ENCODE peak calls at places on chromosomes 16 and 17, in seven cellular contexts. One of them, this sample, is unnamed.

GRCh38 chr17:2070241-2071023 is 15.5 kb downstream of the HIC1 start:
- DNase-seq in mesendoderm: peak; percentile 77
- DNase-seq in Karpas-422: peak; percentile 58
- DNase-seq in dorsolateral prefrontal cortex: no peak
- DNase-seq in ovary: no peak
- DNase-seq in right cardiac atrium: peak; percentile 52
- DNase-seq in A673: no peak
- DNase-seq in this sample: peak; percentile 90

GRCh38 chr17:38632334-38632733 is 26.6 kb upstream of the SRCIN1 start:
- DNase-seq in mesendoderm: no peak
- DNase-seq in Karpas-422: no peak
- DNase-seq in dorsolateral prefrontal cortex: no peak
- DNase-seq in ovary: no peak
- DNase-seq in right cardiac atrium: no peak
- DNase-seq in A673: no peak
- DNase-seq in this sample: no peak

GRCh38 chr17:81018044-81018802 is 16.7 kb upstream of the BAIAP2 start:
- DNase-seq in mesendoderm: no peak
- DNase-seq in Karpas-422: no peak
- DNase-seq in dorsolateral prefrontal cortex: no peak
- DNase-seq in ovary: no peak
- DNase-seq in right cardiac atrium: peak; percentile 51
- DNase-seq in A673: peak; percentile 86
- DNase-seq in this sample: no peak

GRCh38 chr16:89575247-89576172 is at the start of gene CPNE7:
- DNase-seq in mesendoderm: no peak
- DNase-seq in Karpas-422: peak; percentile 68
- DNase-seq in dorsolateral prefrontal cortex: no peak
- DNase-seq in ovary: no peak
- DNase-seq in right cardiac atrium: no peak
- DNase-seq in A673: peak; percentile 60
- DNase-seq in this sample: no peak

GRCh38 chr17:47316316-47316715 is 7.4 kb upstream of the EFCAB13 start:
- DNase-seq in mesendoderm: no peak
- DNase-seq in Karpas-422: no peak
- DNase-seq in dorsolateral prefrontal cortex: no peak
- DNase-seq in ovary: no peak
- DNase-seq in right cardiac atrium: no peak
- DNase-seq in A673: no peak
- DNase-seq in this sample: no peak

GRCh38 chr17:41521574-41522261 is 3.0 kb upstream of the KRT15 start:
- DNase-seq in mesendoderm: peak; percentile 88
- DNase-seq in Karpas-422: no peak
- DNase-seq in dorsolateral prefrontal cortex: no peak
- DNase-seq in ovary: no peak
- DNase-seq in right cardiac atrium: no peak
- DNase-seq in A673: peak; percentile 4
- DNase-seq in this sample: no peak

GRCh38 chr17:75925103-75925502 is 15.7 kb downstream of the FBF1 start:
- DNase-seq in mesendoderm: no peak
- DNase-seq in Karpas-422: no peak
- DNase-seq in dorsolateral prefrontal cortex: no peak
- DNase-seq in ovary: no peak
- DNase-seq in right cardiac atrium: no peak
- DNase-seq in A673: no peak
- DNase-seq in this sample: no peak

GRCh38 chr16:52069866-52070265 is 477.1 kb downstream of the TOX3 start:
- DNase-seq in mesendoderm: peak; percentile 73
- DNase-seq in Karpas-422: peak; percentile 67
- DNase-seq in dorsolateral prefrontal cortex: no peak
- DNase-seq in ovary: no peak
- DNase-seq in right cardiac atrium: no peak
- DNase-seq in A673: peak; percentile 79
- DNase-seq in this sample: no peak

GRCh38 chr17:8005357-8005756 is 2.9 kb downstream of the GUCY2D start:
- DNase-seq in mesendoderm: no peak
- DNase-seq in Karpas-422: no peak
- DNase-seq in dorsolateral prefrontal cortex: no peak
- DNase-seq in ovary: no peak
- DNase-seq in right cardiac atrium: no peak
- DNase-seq in A673: no peak
- DNase-seq in this sample: no peak
- H3K27me3 ChIP-seq in mesendoderm: peaks cover 16% of the 10 kb centered on the region
- H3K27me3 ChIP-seq in Karpas-422: no peaks in the 10 kb centered on the region
- H3K27me3 ChIP-seq in dorsolateral prefrontal cortex: peaks cover 3% of the 10 kb centered on the region
- H3K27me3 ChIP-seq in ovary: no peaks in the 10 kb centered on the region
- H3K27me3 ChIP-seq in right cardiac atrium: no peaks in the 10 kb centered on the region
- H3K27me3 ChIP-seq in A673: peaks cover 48% of the 10 kb centered on the region
- H3K27me3 ChIP-seq in this sample: no peaks in the 10 kb centered on the region

GRCh38 chr17:73646409-73647305 is 2.4 kb upstream of the SDK2 start:
- DNase-seq in mesendoderm: peak; percentile 71
- DNase-seq in Karpas-422: peak; percentile 69
- DNase-seq in dorsolateral prefrontal cortex: no peak
- DNase-seq in ovary: no peak
- DNase-seq in right cardiac atrium: no peak
- DNase-seq in A673: peak; percentile 28
- DNase-seq in this sample: no peak

GRCh38 chr17:73644145-73645049 is at the start of gene SDK2:
- DNase-seq in mesendoderm: peak; percentile 39
- DNase-seq in Karpas-422: no peak
- DNase-seq in dorsolateral prefrontal cortex: no peak
- DNase-seq in ovary: no peak
- DNase-seq in right cardiac atrium: peak; percentile 73
- DNase-seq in A673: no peak
- DNase-seq in this sample: no peak

GRCh38 chr17:73643846-73644144 is 450 bp downstream of the SDK2 start:
- DNase-seq in mesendoderm: no peak
- DNase-seq in Karpas-422: no peak
- DNase-seq in dorsolateral prefrontal cortex: no peak
- DNase-seq in ovary: no peak
- DNase-seq in right cardiac atrium: no peak
- DNase-seq in A673: no peak
- DNase-seq in this sample: no peak

GRCh38 chr17:73643012-73643845 is 1.0 kb downstream of the SDK2 start:
- DNase-seq in mesendoderm: peak; percentile 69
- DNase-seq in Karpas-422: no peak
- DNase-seq in dorsolateral prefrontal cortex: no peak
- DNase-seq in ovary: no peak
- DNase-seq in right cardiac atrium: no peak
- DNase-seq in A673: peak; percentile 21
- DNase-seq in this sample: no peak

DNA sequence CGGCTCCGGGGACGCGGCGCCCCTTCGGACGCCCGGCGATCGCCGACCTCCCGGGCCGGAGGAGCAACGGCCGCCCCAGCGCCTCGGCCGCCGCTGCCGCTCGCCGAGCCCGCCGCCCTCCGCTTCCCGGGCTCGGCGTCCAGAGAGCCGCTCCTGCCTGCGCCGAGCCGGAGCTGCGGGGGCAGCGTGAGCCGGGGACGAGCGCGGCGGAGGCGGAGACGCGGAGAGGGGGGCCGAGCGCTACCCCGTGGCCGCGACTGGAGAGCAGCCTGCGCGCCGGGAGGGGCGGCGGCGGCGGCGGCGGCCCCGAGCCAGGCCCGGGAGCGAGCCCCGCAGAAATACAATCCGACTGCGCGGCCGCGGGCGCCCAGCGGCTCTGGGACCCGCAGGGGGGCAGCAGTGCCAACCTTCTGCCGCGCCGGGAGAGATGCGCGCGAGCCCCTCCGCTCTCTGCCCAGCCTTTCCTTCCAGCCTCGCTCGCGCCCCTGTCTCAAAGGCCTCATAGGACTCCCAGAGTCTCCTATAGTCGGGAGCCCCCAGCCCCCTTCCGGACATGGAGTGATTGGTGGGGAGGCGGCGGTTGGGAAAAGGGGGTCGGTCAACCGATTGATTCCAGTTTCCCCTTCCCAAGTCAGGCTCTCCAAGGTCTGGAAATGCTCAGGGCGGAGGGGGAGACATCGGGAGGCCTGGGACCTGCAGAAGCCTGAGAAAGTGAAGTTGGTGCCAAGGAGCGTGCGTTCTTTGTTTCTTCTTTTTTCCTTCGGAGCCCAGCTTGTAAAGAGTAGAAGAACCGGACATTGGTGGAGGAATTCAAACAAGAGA is 1.0 kb upstream of the SDK2 start:
- DNase-seq in mesendoderm: peak; percentile 69
- DNase-seq in Karpas-422: no peak
- DNase-seq in dorsolateral prefrontal cortex: peak; percentile 63
- DNase-seq in ovary: no peak
- DNase-seq in right cardiac atrium: peak; percentile 85
- DNase-seq in A673: peak; percentile 61
- DNase-seq in this sample: no peak
- H3K4me3 ChIP-seq in mesendoderm: peak overlapping the region; percentile 29
- H3K4me3 ChIP-seq in Karpas-422: no peak overlapping the region
- H3K4me3 ChIP-seq in dorsolateral prefrontal cortex: peak overlapping the region; percentile 80
- H3K4me3 ChIP-seq in ovary: peak overlapping the region; percentile 27
- H3K4me3 ChIP-seq in right cardiac atrium: peak overlapping the region; percentile 62
- H3K4me3 ChIP-seq in A673: peak overlapping the region; percentile 46
- H3K4me3 ChIP-seq in this sample: no peak overlapping the region

GRCh38 chr16:58230259-58230658 is 32.4 kb upstream of the CSNK2A2 start:
- DNase-seq in mesendoderm: no peak
- DNase-seq in Karpas-422: no peak
- DNase-seq in dorsolateral prefrontal cortex: no peak
- DNase-seq in ovary: no peak
- DNase-seq in right cardiac atrium: no peak
- DNase-seq in A673: no peak
- DNase-seq in this sample: no peak
- H3K27me3 ChIP-seq in mesendoderm: no peaks in the 10 kb centered on the region
- H3K27me3 ChIP-seq in Karpas-422: no peaks in the 10 kb centered on the region
- H3K27me3 ChIP-seq in dorsolateral prefrontal cortex: no peaks in the 10 kb centered on the region
- H3K27me3 ChIP-seq in ovary: no peaks in the 10 kb centered on the region
- H3K27me3 ChIP-seq in right cardiac atrium: no peaks in the 10 kb centered on the region
- H3K27me3 ChIP-seq in A673: peaks cover 8% of the 10 kb centered on the region
- H3K27me3 ChIP-seq in this sample: no peaks in the 10 kb centered on the region

GRCh38 chr16:914453-914852 is 56.3 kb downstream of the LMF1 start:
- DNase-seq in mesendoderm: peak; percentile 23
- DNase-seq in Karpas-422: no peak
- DNase-seq in dorsolateral prefrontal cortex: no peak
- DNase-seq in ovary: no peak
- DNase-seq in right cardiac atrium: no peak
- DNase-seq in A673: peak; percentile 24
- DNase-seq in this sample: no peak
- H3K4me3 ChIP-seq in mesendoderm: no peak overlapping the region
- H3K4me3 ChIP-seq in Karpas-422: no peak overlapping the region
- H3K4me3 ChIP-seq in dorsolateral prefrontal cortex: no peak overlapping the region
- H3K4me3 ChIP-seq in ovary: no peak overlapping the region
- H3K4me3 ChIP-seq in right cardiac atrium: no peak overlapping the region
- H3K4me3 ChIP-seq in A673: no peak overlapping the region
- H3K4me3 ChIP-seq in this sample: no peak overlapping the region

This sample was measured in right lobe of liver.